ENCODE peak calls at places on chromosomes 16 and 17, in five cellular contexts. P is fibroblast of lung, Z is adrenal gland, D is cardiac muscle cell, M is brain microvascular endothelial cell. U is an unnamed sample. For H3K36me3, the result is how much of the 10 kb centered on the place peaks cover.

GRCh38 chr16:648071-648785 is 937 bp upstream of the WDR90 start:
- DNase-seq in P (no peak), Z (no peak), D (peak), M (no peak), U (no peak)

GRCh38 chr17:48207776-48208175 is 100.2 kb downstream of the SNX11 start:
- DNase-seq in P (no peak), Z (no peak), D (no peak), M (no peak), U (no peak)

GRCh38 chr17:58316260-58316960 is 12.2 kb downstream of the TSPOAP1 start:
- DNase-seq in P (no peak), Z (no peak), D (no peak), M (no peak), U (no peak)

GRCh38 chr16:50058091-50058771 is 7.5 kb upstream of the HEATR3 start:
- DNase-seq in P (no peak), Z (no peak), D (no peak), M (no peak), U (no peak)

GRCh38 chr16:79815049-79815448 is 214.5 kb upstream of the MAF start:
- DNase-seq in P (no peak), Z (no peak), D (no peak), M (no peak), U (no peak)

GRCh38 chr16:82583415-82583814 is 43.4 kb upstream of the CDH13 start:
- DNase-seq in P (no peak), Z (no peak), D (peak), M (no peak), U (no peak)

GRCh38 chr16:67873435-67874146 is 739 bp downstream of the EDC4 start:
- DNase-seq in P (peak), Z (no peak), D (no peak), M (no peak), U (no peak)

GRCh38 chr16:72474511-72475123 is 302.7 kb upstream of the PMFBP1 start:
- DNase-seq in P (peak), Z (no peak), D (peak), M (peak), U (peak)

GRCh38 chr16:52953215-52953614 is 99.5 kb downstream of the CHD9NB start:
- DNase-seq in P (no peak), Z (no peak), D (no peak), M (no peak), U (no peak)

GRCh38 chr17:39177256-39177655 is 11.3 kb upstream of the ARL5C start:
- DNase-seq in P (no peak), Z (no peak), D (peak), M (no peak), U (peak)

GRCh38 chr17:1658100-1658499 is 8.4 kb upstream of the RILP start:
- DNase-seq in P (no peak), Z (no peak), D (no peak), M (no peak), U (no peak)
- H3K36me3 ChIP-seq in P (half or more), Z (under half), D (half or more), M (half or more), U (half or more)

GRCh38 chr17:4068918-4069317 is 73.9 kb downstream of the ZZEF1 start:
- DNase-seq in P (no peak), Z (no peak), D (no peak), M (no peak), U (no peak)
- H3K4me3 ChIP-seq in P (no peak), Z (no peak), D (no peak), M (no peak), U (no peak)

DNA sequence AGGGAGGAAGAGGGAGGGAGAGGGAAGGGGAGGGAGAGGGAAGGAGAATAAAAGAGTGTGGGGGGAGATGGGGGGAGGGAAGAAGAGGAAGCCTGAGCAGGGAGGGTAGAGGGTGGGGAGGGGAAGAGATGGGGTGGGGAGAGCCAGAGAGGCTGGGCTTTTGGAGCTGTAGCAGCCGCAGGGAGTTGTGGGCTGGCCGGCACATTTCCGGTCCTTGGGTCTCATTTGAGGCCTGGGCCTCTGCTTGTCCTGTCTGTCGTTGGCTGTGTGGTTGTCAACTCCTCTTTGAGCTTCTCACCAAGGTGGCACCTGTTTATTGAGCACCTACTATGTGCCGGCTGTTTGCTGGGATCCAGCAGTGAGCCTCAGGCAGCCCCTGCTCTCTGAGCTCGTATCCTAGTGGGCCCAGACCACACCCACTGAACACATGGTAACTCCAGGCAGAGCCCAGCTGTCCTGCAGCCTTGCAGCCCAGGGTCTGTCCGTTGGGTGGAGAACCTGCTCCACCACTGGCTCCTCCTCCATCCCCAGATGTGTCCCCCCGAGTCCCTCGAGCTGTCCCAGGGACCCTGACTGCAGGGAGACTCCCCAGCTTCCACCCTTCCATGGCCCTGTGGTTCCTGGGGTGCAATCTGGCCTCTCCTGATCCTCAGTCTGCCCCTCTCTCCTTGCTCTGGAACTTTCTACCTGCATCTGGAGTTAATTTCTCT is 164.9 kb downstream of the IRF8 start:
- DNase-seq in P (no peak), Z (no peak), D (no peak), M (no peak), U (no peak)
- H3K36me3 ChIP-seq in P (under half), Z (under half), D (under half), M (under half), U (under half)

GRCh38 chr17:10797848-10798328 is 6.0 kb downstream of the TMEM238L start:
- DNase-seq in P (no peak), Z (peak), D (no peak), M (no peak), U (no peak)
- H3K4me3 ChIP-seq in P (no peak), Z (no peak), D (no peak), M (no peak), U (no peak)

DNA sequence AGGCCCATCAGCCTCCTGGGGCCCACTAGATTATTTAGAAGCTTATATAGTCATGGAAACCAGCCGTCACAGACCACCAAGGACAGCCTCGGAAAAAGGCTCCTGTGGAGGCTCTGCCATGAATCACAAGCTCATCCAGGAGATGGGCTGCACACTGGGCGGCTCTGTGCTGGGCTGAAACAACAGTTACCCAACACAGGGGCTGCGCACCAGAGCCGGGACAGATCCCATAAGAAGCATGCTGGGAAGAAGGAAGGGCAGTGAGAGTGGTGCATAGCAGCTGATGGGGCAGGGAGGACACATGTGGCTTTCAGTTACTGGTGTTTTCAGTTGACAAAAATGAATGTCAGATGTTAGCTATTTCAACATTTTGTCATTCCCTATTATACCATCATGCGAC is 67.7 kb upstream of the GSG1L start:
- DNase-seq in P (no peak), Z (no peak), D (no peak), M (no peak), U (no peak)
- H3K36me3 ChIP-seq in P (under half), Z (under half), D (under half), M (half or more), U (under half)